ENCODE peak calls at places on chromosomes 6 and 20, in nine cellular contexts. One of them, this sample, is unnamed. For H3K36me3, the result is how much of the 10 kb centered on the place peaks cover.

GRCh38 chr6:113758214-113758613 is 98.9 kb upstream of the MARCKS start:
- DNase-seq in IMR-90: no peak
- DNase-seq in left ventricle myocardium inferior: no peak
- DNase-seq in stomach: no peak
- DNase-seq in GM06990: no peak
- DNase-seq in HepG2: no peak
- DNase-seq in cardiac muscle cell: no peak
- DNase-seq in kidney: no peak
- DNase-seq in endothelial cell of umbilical vein: no peak
- DNase-seq in this sample: no peak

GRCh38 chr6:108294787-108295625 is at the start of gene AFG1L:
- DNase-seq in stomach: peak
- DNase-seq in GM06990: peak
- DNase-seq in left ventricle myocardium inferior: peak
- DNase-seq in HepG2: peak
- DNase-seq in endothelial cell of umbilical vein: peak
- DNase-seq in IMR-90: peak
- DNase-seq in cardiac muscle cell: peak
- DNase-seq in kidney: peak
- DNase-seq in this sample: peak

GRCh38 chr6:63802606-63803206 is 167.1 kb downstream of the PHF3 start:
- DNase-seq in GM06990: no peak
- DNase-seq in IMR-90: peak
- DNase-seq in HepG2: peak
- DNase-seq in endothelial cell of umbilical vein: peak
- DNase-seq in stomach: no peak
- DNase-seq in cardiac muscle cell: no peak
- DNase-seq in kidney: no peak
- DNase-seq in left ventricle myocardium inferior: no peak
- DNase-seq in this sample: no peak

GRCh38 chr6:90027004-90027403 is 132.7 kb downstream of the GJA10 start:
- DNase-seq in left ventricle myocardium inferior: no peak
- DNase-seq in IMR-90: no peak
- DNase-seq in stomach: no peak
- DNase-seq in cardiac muscle cell: no peak
- DNase-seq in HepG2: no peak
- DNase-seq in GM06990: no peak
- DNase-seq in kidney: no peak
- DNase-seq in endothelial cell of umbilical vein: no peak
- DNase-seq in this sample: no peak

GRCh38 chr6:1841131-1841530 is 231.4 kb downstream of the FOXC1 start:
- DNase-seq in HepG2: no peak
- DNase-seq in left ventricle myocardium inferior: no peak
- DNase-seq in GM06990: no peak
- DNase-seq in IMR-90: peak
- DNase-seq in kidney: no peak
- DNase-seq in cardiac muscle cell: no peak
- DNase-seq in endothelial cell of umbilical vein: no peak
- DNase-seq in stomach: no peak
- DNase-seq in this sample: no peak

GRCh38 chr6:38784506-38785235 is 69.6 kb downstream of the DNAH8 start:
- DNase-seq in GM06990: no peak
- DNase-seq in cardiac muscle cell: no peak
- DNase-seq in IMR-90: no peak
- DNase-seq in stomach: no peak
- DNase-seq in kidney: no peak
- DNase-seq in endothelial cell of umbilical vein: peak
- DNase-seq in HepG2: no peak
- DNase-seq in left ventricle myocardium inferior: no peak
- DNase-seq in this sample: no peak

GRCh38 chr20:11387189-11387754 is 530.4 kb upstream of the BTBD3 start:
- DNase-seq in HepG2: no peak
- DNase-seq in IMR-90: peak
- DNase-seq in GM06990: no peak
- DNase-seq in endothelial cell of umbilical vein: no peak
- DNase-seq in stomach: no peak
- DNase-seq in kidney: no peak
- DNase-seq in left ventricle myocardium inferior: no peak
- DNase-seq in cardiac muscle cell: no peak
- DNase-seq in this sample: no peak

GRCh38 chr20:1651268-1651667 is 6.3 kb downstream of the SIRPG start:
- DNase-seq in HepG2: no peak
- DNase-seq in left ventricle myocardium inferior: no peak
- DNase-seq in cardiac muscle cell: no peak
- DNase-seq in stomach: no peak
- DNase-seq in endothelial cell of umbilical vein: no peak
- DNase-seq in kidney: no peak
- DNase-seq in IMR-90: no peak
- DNase-seq in GM06990: no peak
- DNase-seq in this sample: no peak

GRCh38 chr6:77463881-77464867 is 883 bp upstream of the HTR1B start:
- DNase-seq in kidney: peak
- DNase-seq in HepG2: no peak
- DNase-seq in stomach: no peak
- DNase-seq in GM06990: no peak
- DNase-seq in left ventricle myocardium inferior: no peak
- DNase-seq in endothelial cell of umbilical vein: peak
- DNase-seq in cardiac muscle cell: peak
- DNase-seq in IMR-90: no peak
- DNase-seq in this sample: no peak

DNA sequence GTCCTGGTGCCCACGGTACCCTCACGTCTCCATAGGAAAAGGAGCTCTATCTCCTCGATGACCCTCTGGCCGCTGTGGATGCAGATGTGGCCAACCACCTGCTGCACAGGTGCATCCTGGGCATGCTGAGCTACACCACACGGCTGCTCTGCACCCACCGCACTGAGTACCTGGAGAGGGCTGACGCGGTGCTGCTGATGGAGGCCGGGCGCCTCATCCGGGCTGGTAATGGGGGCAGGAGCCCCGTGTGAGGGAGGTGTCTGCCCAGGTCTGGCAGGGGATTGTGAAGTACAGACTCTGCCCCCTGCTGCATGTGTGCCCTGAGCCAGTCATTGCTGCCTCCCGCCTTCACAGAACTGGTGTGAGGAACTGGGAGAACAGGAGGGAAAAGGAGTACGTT is 12.4 kb downstream of the DLK2 start:
- DNase-seq in kidney: no peak
- DNase-seq in GM06990: no peak
- DNase-seq in endothelial cell of umbilical vein: no peak
- DNase-seq in IMR-90: no peak
- DNase-seq in HepG2: no peak
- DNase-seq in left ventricle myocardium inferior: no peak
- DNase-seq in stomach: no peak
- DNase-seq in cardiac muscle cell: no peak
- DNase-seq in this sample: no peak
- H3K36me3 ChIP-seq in kidney: under half
- H3K36me3 ChIP-seq in GM06990: under half
- H3K36me3 ChIP-seq in endothelial cell of umbilical vein: under half
- H3K36me3 ChIP-seq in IMR-90: under half
- H3K36me3 ChIP-seq in HepG2: under half
- H3K36me3 ChIP-seq in left ventricle myocardium inferior: half or more
- H3K36me3 ChIP-seq in stomach: half or more
- H3K36me3 ChIP-seq in cardiac muscle cell: under half
- H3K36me3 ChIP-seq in this sample: under half

DNA sequence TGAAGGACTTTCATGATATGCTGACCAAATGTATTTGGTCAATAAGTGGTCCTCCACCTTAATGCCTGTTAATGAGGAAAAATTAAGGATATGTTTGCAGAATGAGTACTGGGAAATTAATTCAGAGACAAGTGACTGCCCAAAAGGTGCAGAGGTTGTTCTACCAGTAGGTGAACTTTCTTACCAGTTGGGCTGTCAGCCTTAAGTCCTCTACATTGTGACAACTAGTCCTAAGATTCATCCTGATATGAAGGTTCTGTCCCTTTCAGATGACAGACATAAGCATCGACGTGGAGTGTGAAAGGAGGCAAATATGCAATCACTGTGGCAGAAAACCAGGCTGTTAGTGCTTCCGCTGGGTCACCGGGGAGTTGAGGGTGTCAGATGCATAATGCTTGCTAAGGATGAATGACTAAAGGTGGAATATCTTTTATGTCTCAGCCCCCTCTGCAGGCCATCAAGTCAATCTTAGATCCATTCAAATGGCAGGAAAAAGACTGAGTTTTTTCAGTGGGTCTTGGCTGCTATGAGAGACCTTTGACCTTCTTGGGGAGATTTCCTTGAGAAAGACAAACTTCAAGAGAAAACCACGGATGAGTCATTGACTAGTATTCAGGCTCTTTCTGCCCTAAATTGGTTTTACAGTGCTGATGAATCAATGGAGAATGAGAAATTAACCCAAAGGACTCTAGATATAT is 226.0 kb downstream of the TPBG start:
- DNase-seq in GM06990: peak
- DNase-seq in HepG2: peak
- DNase-seq in cardiac muscle cell: no peak
- DNase-seq in IMR-90: peak
- DNase-seq in endothelial cell of umbilical vein: peak
- DNase-seq in left ventricle myocardium inferior: no peak
- DNase-seq in kidney: no peak
- DNase-seq in stomach: no peak
- DNase-seq in this sample: peak
- TF ChIP-seq CTCF in GM06990: peak
- TF ChIP-seq CTCF in HepG2: peak
- TF ChIP-seq CTCF in cardiac muscle cell: peak
- TF ChIP-seq CTCF in IMR-90: peak
- TF ChIP-seq CTCF in endothelial cell of umbilical vein: no peak
- TF ChIP-seq CTCF in left ventricle myocardium inferior: no peak
- TF ChIP-seq CTCF in kidney: no peak
- TF ChIP-seq CTCF in stomach: no peak
- TF ChIP-seq CTCF in this sample: no peak

DNA sequence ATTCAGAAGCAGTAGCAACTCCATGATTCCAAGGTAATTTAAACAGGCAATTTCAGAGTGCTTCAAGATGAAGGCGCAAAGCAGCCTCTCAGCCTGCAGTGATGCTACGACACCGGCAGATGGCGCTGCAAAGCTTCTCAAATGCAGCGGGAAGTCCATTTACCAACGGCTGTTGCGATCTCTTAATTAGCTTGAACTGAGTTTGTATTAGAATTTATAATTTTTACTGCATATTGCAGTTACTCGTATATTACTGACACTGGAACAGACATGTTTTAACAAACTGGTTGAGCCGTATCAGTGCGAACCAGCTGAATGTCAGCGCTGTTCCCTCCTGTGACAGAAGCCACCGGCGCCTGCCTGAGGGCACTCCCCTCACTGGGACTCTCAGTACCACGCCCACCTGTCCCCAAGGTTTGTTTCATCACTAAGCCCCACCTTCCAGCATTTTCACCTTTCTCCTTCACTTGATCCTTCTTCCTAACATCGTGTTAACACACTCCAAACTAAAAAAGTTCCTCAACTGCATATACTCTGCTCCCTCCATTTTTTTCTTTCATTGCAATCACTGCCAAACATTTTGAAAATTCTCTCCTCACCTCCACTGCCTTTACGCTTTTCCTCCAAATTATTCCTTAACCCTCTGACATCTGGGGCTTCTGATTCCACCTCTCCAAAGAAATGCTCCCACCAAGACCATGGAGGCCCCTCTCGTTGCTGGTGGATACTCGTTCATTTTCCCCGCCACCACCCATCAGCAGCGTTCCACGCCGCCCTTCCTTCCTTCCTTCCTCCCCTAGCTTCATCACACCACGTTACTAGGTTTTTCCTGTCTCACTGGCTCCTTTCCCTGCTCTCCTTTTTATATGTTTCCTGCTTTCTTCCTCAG is 14.5 kb downstream of the GNL1 start:
- DNase-seq in left ventricle myocardium inferior: peak
- DNase-seq in stomach: peak
- DNase-seq in HepG2: peak
- DNase-seq in cardiac muscle cell: peak
- DNase-seq in kidney: peak
- DNase-seq in IMR-90: peak
- DNase-seq in endothelial cell of umbilical vein: peak
- DNase-seq in GM06990: peak
- DNase-seq in this sample: peak
- H3K36me3 ChIP-seq in left ventricle myocardium inferior: under half
- H3K36me3 ChIP-seq in stomach: under half
- H3K36me3 ChIP-seq in HepG2: under half
- H3K36me3 ChIP-seq in cardiac muscle cell: under half
- H3K36me3 ChIP-seq in kidney: under half
- H3K36me3 ChIP-seq in IMR-90: under half
- H3K36me3 ChIP-seq in endothelial cell of umbilical vein: under half
- H3K36me3 ChIP-seq in GM06990: under half
- H3K36me3 ChIP-seq in this sample: under half

GRCh38 chr6:12886961-12887775 is 170.6 kb downstream of the PHACTR1 start:
- DNase-seq in kidney: no peak
- DNase-seq in cardiac muscle cell: no peak
- DNase-seq in endothelial cell of umbilical vein: no peak
- DNase-seq in GM06990: no peak
- DNase-seq in stomach: no peak
- DNase-seq in IMR-90: no peak
- DNase-seq in left ventricle myocardium inferior: no peak
- DNase-seq in HepG2: no peak
- DNase-seq in this sample: no peak

GRCh38 chr6:12892201-12892600 is 175.6 kb downstream of the PHACTR1 start:
- DNase-seq in HepG2: no peak
- DNase-seq in cardiac muscle cell: no peak
- DNase-seq in endothelial cell of umbilical vein: no peak
- DNase-seq in left ventricle myocardium inferior: no peak
- DNase-seq in kidney: no peak
- DNase-seq in IMR-90: no peak
- DNase-seq in stomach: no peak
- DNase-seq in GM06990: no peak
- DNase-seq in this sample: no peak

GRCh38 chr6:12891595-12891994 is 175.0 kb downstream of the PHACTR1 start:
- DNase-seq in cardiac muscle cell: no peak
- DNase-seq in IMR-90: no peak
- DNase-seq in GM06990: no peak
- DNase-seq in endothelial cell of umbilical vein: no peak
- DNase-seq in left ventricle myocardium inferior: no peak
- DNase-seq in stomach: no peak
- DNase-seq in kidney: no peak
- DNase-seq in HepG2: no peak
- DNase-seq in this sample: no peak

GRCh38 chr6:12884983-12885382 is 168.4 kb downstream of the PHACTR1 start:
- DNase-seq in HepG2: no peak
- DNase-seq in stomach: no peak
- DNase-seq in left ventricle myocardium inferior: no peak
- DNase-seq in IMR-90: no peak
- DNase-seq in endothelial cell of umbilical vein: no peak
- DNase-seq in cardiac muscle cell: no peak
- DNase-seq in GM06990: no peak
- DNase-seq in kidney: no peak
- DNase-seq in this sample: no peak

DNA sequence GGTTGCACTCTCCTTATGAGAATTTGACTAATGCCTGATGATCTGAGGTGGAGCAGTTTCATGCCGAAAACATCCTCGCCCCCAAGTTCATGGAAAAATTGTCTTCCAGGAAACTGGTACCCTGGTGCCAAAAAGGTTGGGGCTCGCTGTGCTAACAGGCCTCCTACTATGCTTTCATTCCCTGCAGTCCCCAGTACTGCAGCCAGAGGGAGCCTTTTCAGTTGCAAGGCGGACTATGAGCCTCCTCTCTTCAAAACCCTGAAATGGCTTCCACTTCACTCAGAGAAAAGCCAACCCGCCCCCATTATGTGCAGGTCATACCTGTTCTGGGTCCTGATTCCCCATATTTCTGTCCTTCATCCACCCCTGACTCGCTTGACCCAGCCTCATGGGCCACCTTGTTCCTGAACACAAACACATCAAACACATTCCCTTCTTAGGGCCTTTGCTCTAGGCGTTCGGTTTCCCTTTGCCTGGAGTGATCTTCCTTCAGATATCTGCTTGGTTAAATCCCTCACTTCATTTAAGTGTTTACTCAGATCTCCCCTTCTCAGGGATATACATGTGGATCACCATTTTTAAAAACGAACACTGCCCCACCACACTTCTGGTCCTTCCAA is 173.7 kb downstream of the PHACTR1 start:
- DNase-seq in kidney: no peak
- DNase-seq in HepG2: peak
- DNase-seq in cardiac muscle cell: no peak
- DNase-seq in left ventricle myocardium inferior: no peak
- DNase-seq in endothelial cell of umbilical vein: peak
- DNase-seq in IMR-90: no peak
- DNase-seq in GM06990: no peak
- DNase-seq in stomach: no peak
- DNase-seq in this sample: no peak
- TF ChIP-seq CTCF in kidney: peak
- TF ChIP-seq CTCF in HepG2: peak
- TF ChIP-seq CTCF in cardiac muscle cell: peak
- TF ChIP-seq CTCF in left ventricle myocardium inferior: peak
- TF ChIP-seq CTCF in endothelial cell of umbilical vein: peak
- TF ChIP-seq CTCF in IMR-90: peak
- TF ChIP-seq CTCF in GM06990: peak
- TF ChIP-seq CTCF in stomach: peak
- TF ChIP-seq CTCF in this sample: peak

This sample was measured in Caco-2.